ENCODE peak calls at places on chromosome 4, in five cellular contexts. P, Z, W, U and G are unnamed samples.

GRCh38 chr4:114146947-114147618 is 167.6 kb upstream of the ARSJ start:
- DNase-seq in U (no peak), W (no peak), P (no peak), Z (no peak), G (no peak)

GRCh38 chr4:88177981-88178632 is 19.7 kb upstream of the ABCG2 start:
- DNase-seq in W (peak; percentile 41), P (peak; percentile 86), Z (peak; percentile 84), U (no peak), G (no peak)

GRCh38 chr4:36358173-36358572 is 76.8 kb downstream of the DTHD1 start:
- DNase-seq in Z (no peak), P (peak; percentile 5), U (no peak), W (no peak), G (no peak)

GRCh38 chr4:8308144-8308543 is 38.6 kb downstream of the HTRA3 start:
- DNase-seq in U (peak; percentile 34), W (no peak), Z (no peak), P (no peak), G (no peak)

GRCh38 chr4:80266267-80266901 is at the start of gene FGF5:
- DNase-seq in P (peak; percentile 90), W (peak; percentile 98), U (no peak), Z (peak; percentile 94), G (no peak)

GRCh38 chr4:153232768-153233167 is 28.5 kb downstream of the TRIM2 start:
- DNase-seq in W (no peak), P (peak; percentile 4), Z (no peak), U (peak; percentile 48), G (no peak)

GRCh38 chr4:37675587-37676290 is 10.4 kb downstream of the RELL1 start:
- DNase-seq in U (peak; percentile 69), P (peak; percentile 34), Z (no peak), W (no peak), G (no peak)

GRCh38 chr4:27082786-27083185 is 222.1 kb downstream of the STIM2 start:
- DNase-seq in P (no peak), Z (no peak), U (no peak), W (no peak), G (no peak)

GRCh38 chr4:12595986-12596385 is 888.2 kb downstream of the RAB28 start:
- DNase-seq in U (no peak), W (no peak), Z (no peak), P (no peak), G (no peak)
- TF ChIP-seq CTCF in U (no peak), W (no peak), Z (no peak), P (no peak), G (no peak)

DNA sequence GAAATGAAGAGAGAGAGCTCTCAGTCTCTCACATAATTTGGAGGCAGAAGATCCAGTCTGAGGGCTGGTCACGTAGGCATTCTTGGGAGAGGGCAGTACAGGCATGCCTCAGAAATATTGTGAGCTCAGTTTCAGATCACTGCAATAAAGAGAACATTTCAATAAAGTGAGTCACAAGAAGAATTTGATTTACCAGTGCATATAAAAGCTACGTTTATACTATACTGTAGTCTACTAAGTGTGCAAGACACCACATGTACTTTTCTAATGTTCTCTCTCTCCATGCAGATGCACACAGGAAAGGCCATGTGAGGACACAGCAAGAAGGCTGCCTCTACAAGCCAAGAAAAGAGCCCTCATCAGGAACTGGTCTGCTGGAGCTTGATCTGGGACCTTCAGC is 583.5 kb upstream of the FAT1 start:
- DNase-seq in W (peak; percentile 23), U (no peak), P (peak; percentile 79), Z (peak; percentile 39), G (no peak)
- TF ChIP-seq CTCF in W (no peak), U (no peak), P (no peak), Z (no peak), G (no peak)

GRCh38 chr4:4595252-4595651 is 53.4 kb upstream of the STX18 start:
- DNase-seq in W (no peak), P (no peak), Z (no peak), U (no peak), G (no peak)
- TF ChIP-seq CTCF in W (no peak), P (peak; percentile 9), Z (peak; percentile 19), U (no peak), G (no peak)

GRCh38 chr4:179663641-179664431 is 2221.6 kb upstream of the AGA start:
- DNase-seq in Z (no peak), P (no peak), W (no peak), U (no peak), G (no peak)

GRCh38 chr4:179664628-179665027 is 2222.4 kb upstream of the AGA start:
- DNase-seq in Z (no peak), P (no peak), W (no peak), U (no peak), G (no peak)

GRCh38 chr4:179666226-179666625 is 2224.0 kb upstream of the AGA start:
- DNase-seq in Z (no peak), P (no peak), U (no peak), W (no peak), G (no peak)

DNA sequence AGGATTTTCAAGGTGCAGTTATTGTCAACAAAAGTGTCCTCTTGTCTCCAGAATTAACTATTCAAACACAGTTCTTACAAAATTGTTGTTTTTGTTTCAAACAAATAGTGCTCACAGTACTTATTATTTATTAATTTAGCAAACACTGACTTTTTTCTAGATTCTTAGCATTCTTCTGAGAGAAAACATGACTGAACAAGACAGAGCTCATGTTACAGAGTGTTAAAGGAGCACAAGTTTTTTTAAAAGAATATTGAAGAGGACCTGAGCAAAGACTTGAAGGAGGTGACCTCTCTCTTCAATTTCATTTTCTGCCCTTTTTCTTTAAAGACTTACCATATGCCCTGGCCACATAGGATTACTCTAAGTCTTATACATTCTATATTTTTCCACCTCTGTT is 2220.3 kb upstream of the AGA start:
- DNase-seq in Z (peak; percentile 21), W (no peak), U (no peak), P (no peak), G (no peak)
- TF ChIP-seq CTCF in Z (no peak), W (no peak), U (no peak), P (no peak), G (no peak)

GRCh38 chr4:183099537-183100297 is 660 bp downstream of the WWC2 start:
- DNase-seq in W (no peak), P (peak; percentile 35), Z (no peak), U (peak; percentile 57), G (no peak)
- TF ChIP-seq CTCF in W (no peak), P (peak; percentile 24), Z (peak; percentile 30), U (peak; percentile 14), G (no peak)

DNA sequence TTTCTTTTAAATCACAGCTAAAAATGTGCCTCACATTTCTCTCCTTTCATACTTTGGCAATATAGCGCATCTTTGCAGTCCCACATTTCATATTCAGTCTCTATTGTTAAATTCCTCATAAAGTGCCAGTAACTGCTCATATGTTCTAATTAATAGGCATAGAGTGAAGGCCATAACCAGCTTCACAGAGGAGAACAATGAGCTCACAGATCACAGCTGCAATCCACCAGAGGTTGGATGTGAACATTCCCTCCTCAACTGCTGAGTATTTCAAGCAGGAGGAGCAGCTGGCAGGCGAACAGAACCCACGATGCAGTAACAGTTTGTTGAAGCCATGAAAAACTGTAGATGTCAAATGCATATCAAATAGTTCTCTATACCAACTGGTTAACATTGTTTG is 2088.7 kb upstream of the AGA start:
- DNase-seq in U (no peak), W (no peak), Z (no peak), P (no peak), G (no peak)
- TF ChIP-seq CTCF in U (no peak), W (no peak), Z (no peak), P (no peak), G (no peak)

DNA sequence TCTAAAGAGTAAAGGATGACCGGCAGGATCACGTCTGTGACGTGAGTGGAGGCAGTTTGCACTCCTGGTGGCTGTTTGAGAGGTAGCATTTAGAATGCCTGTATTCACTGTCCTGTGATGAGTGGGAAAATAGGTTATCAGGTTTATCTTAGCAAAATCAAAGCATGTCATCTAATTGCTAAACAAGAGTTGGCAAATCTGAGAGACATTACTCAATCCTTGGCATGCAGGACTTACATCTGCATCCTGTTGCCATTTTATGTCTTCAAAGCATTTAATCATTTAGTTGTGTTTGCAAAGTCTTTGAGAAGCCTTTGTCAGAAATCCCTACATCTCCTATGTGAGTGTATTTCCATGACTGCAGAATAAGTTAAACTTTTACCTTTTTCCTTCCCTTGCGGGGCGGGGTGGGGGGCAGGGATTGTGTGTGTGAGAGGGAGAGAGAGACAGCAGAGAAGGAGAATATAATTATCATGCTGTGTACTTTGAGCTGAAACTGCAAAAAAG is 41.4 kb upstream of the MSANTD1 start:
- DNase-seq in U (peak; percentile 64), W (peak; percentile 65), P (no peak), Z (no peak), G (no peak)
- TF ChIP-seq CTCF in U (peak; percentile 48), W (peak; percentile 25), P (peak; percentile 17), Z (no peak), G (no peak)

GRCh38 chr4:121304843-121305348 is 75.9 kb downstream of the QRFPR start:
- DNase-seq in W (no peak), U (no peak), Z (no peak), P (no peak), G (no peak)

GRCh38 chr4:121308328-121308663 is 72.5 kb downstream of the QRFPR start:
- DNase-seq in U (no peak), W (no peak), P (peak; percentile 32), Z (no peak), G (no peak)

GRCh38 chr4:121306932-121307331 is 73.9 kb downstream of the QRFPR start:
- DNase-seq in U (no peak), Z (no peak), P (no peak), W (no peak), G (no peak)

GRCh38 chr4:121308828-121309227 is 72.0 kb downstream of the QRFPR start:
- DNase-seq in P (no peak), U (no peak), Z (no peak), W (no peak), G (no peak)

GRCh38 chr4:121307441-121308327 is 73.1 kb downstream of the QRFPR start:
- DNase-seq in Z (peak; percentile 65), P (peak; percentile 63), W (peak; percentile 19), U (no peak), G (no peak)
- TF ChIP-seq CTCF in Z (peak; percentile 86), P (peak; percentile 92), W (peak; percentile 82), U (peak; percentile 54), G (no peak)

GRCh38 chr4:184268574-184269160 is 51.0 kb upstream of the ENPP6 start:
- DNase-seq in W (no peak), P (no peak), Z (peak; percentile 14), U (no peak), G (no peak)
- TF ChIP-seq CTCF in W (no peak), P (no peak), Z (peak; percentile 2), U (no peak), G (no peak)

GRCh38 chr4:3107271-3108185 is 33.0 kb downstream of the HTT start:
- DNase-seq in Z (no peak), W (no peak), U (no peak), P (no peak), G (no peak)

GRCh38 chr4:3111461-3111860 is 37.0 kb downstream of the HTT start:
- DNase-seq in W (peak; percentile 47), P (no peak), Z (peak; percentile 50), U (no peak), G (no peak)

GRCh38 chr4:3112241-3112978 is 37.9 kb downstream of the HTT start:
- DNase-seq in U (no peak), P (no peak), W (no peak), Z (no peak), G (no peak)

GRCh38 chr4:3108211-3108610 is 33.7 kb downstream of the HTT start:
- DNase-seq in U (no peak), P (no peak), W (no peak), Z (peak; percentile 30), G (no peak)

GRCh38 chr4:3106339-3107186 is 32.1 kb downstream of the HTT start:
- DNase-seq in U (peak; percentile 84), P (peak; percentile 88), W (peak; percentile 88), Z (peak; percentile 88), G (peak; percentile 89)
- TF ChIP-seq CTCF in U (peak; percentile 98), P (peak; percentile 99), W (peak; percentile 98), Z (peak; percentile 98), G (peak; percentile 69)